ENCODE peak calls at places on chromosomes 4 and X, in six cellular contexts. J is GM23248, Q is fibroblast of pulmonary artery, G is breast epithelium, T is mucosa of descending colon, Z is cardiac muscle cell. M is an unnamed sample.
A peak's percentile ranks its signal among the peaks of the same experiment; 100 is the strongest.

GRCh38 chrX:55142206-55142918 is 53.5 kb downstream of the PAGE2 start:
- DNase-seq in J (no peak), Z (no peak), Q (no peak), T (no peak), G (no peak), M (no peak)

GRCh38 chr4:55372259-55372658 is 23.5 kb upstream of the TMEM165 start:
- DNase-seq in Z (no peak), Q (peak; percentile 91), G (no peak), T (no peak), J (peak; percentile 23), M (no peak)

GRCh38 chrX:143873343-143873742 is 10.5 kb upstream of the UBE2NL start:
- DNase-seq in Q (peak; percentile 30), T (no peak), J (peak; percentile 60), G (no peak), Z (no peak), M (peak; percentile 40)

GRCh38 chr4:12852338-12853307 is 631.5 kb downstream of the RAB28 start:
- DNase-seq in T (no peak), J (peak; percentile 81), G (no peak), Z (peak; percentile 72), Q (peak; percentile 81), M (peak; percentile 81)

GRCh38 chrX:10190367-10190766 is 33.6 kb downstream of the CLCN4 start:
- DNase-seq in T (no peak), Z (peak; percentile 63), G (no peak), Q (peak; percentile 85), J (peak; percentile 76), M (peak; percentile 48)

GRCh38 chr4:89820005-89820404 is 17.0 kb downstream of the SNCA start:
- DNase-seq in Z (no peak), Q (no peak), J (no peak), T (no peak), G (no peak), M (no peak)

GRCh38 chrX:136880003-136880451 is 498 bp downstream of the RBMX start:
- DNase-seq in Q (peak; percentile 11), T (peak; percentile 58), Z (peak; percentile 22), J (peak; percentile 54), G (peak; percentile 20), M (no peak)

GRCh38 chr4:145934434-145935047 is 4.1 kb downstream of the ZNF827 start:
- DNase-seq in Q (no peak), Z (peak; percentile 32), J (peak; percentile 6), G (no peak), T (no peak), M (no peak)

GRCh38 chr4:144336633-144337032 is 196.1 kb upstream of the GYPA start:
- DNase-seq in Z (no peak), Q (no peak), J (no peak), G (no peak), T (peak; percentile 25), M (no peak)

GRCh38 chr4:150518559-150518958 is 63.4 kb upstream of the MAB21L2 start:
- DNase-seq in T (no peak), J (peak; percentile 77), G (no peak), Z (no peak), Q (peak; percentile 41), M (peak; percentile 92)

GRCh38 chr4:56668267-56668666 is 12.8 kb downstream of the HOPX start:
- DNase-seq in Q (no peak), T (no peak), Z (peak; percentile 47), G (no peak), J (no peak), M (no peak)

GRCh38 chr4:177315767-177316490 is 6.3 kb downstream of the NEIL3 start:
- DNase-seq in Q (no peak), G (no peak), J (no peak), Z (no peak), T (no peak), M (no peak)

GRCh38 chr4:74659576-74660411 is 134.5 kb downstream of the BTC start:
- DNase-seq in T (no peak), Z (no peak), Q (peak; percentile 100), G (peak; percentile 46), J (peak; percentile 96), M (peak; percentile 100)

GRCh38 chr4:55637272-55637820 is 1.2 kb upstream of the NMU start:
- DNase-seq in Q (no peak), Z (no peak), T (no peak), G (no peak), J (no peak), M (no peak)

GRCh38 chrX:56564182-56564885 is 907 bp downstream of the UBQLN2 start:
- DNase-seq in T (peak; percentile 52), Q (peak; percentile 18), G (no peak), J (peak; percentile 60), Z (peak; percentile 42), M (peak; percentile 81)

GRCh38 chrX:24424948-24425347 is 40.1 kb upstream of the PDK3 start:
- DNase-seq in G (peak; percentile 46), T (no peak), Z (no peak), Q (peak; percentile 50), J (peak; percentile 84), M (no peak)

GRCh38 chr4:125836597-125837195 is 521.9 kb downstream of the FAT4 start:
- DNase-seq in Z (no peak), Q (peak; percentile 16), J (no peak), T (no peak), G (no peak), M (no peak)

GRCh38 chrX:80285131-80285773 is 135.0 kb upstream of the TENT5D start:
- DNase-seq in T (no peak), Q (peak; percentile 28), G (no peak), J (peak; percentile 26), Z (peak; percentile 61), M (peak; percentile 26)

GRCh38 chr4:117971406-117971805 is 62.9 kb upstream of the NDST3 start:
- DNase-seq in T (no peak), J (peak; percentile 2), Z (no peak), G (no peak), Q (no peak), M (no peak)

GRCh38 chr4:76028242-76028859 is 5.1 kb upstream of the CXCL10 start:
- DNase-seq in G (no peak), T (no peak), Z (no peak), J (no peak), Q (peak; percentile 38), M (no peak)

GRCh38 chr4:73447701-73448100 is 11.7 kb downstream of the AFP start:
- DNase-seq in Q (no peak), G (no peak), Z (no peak), J (peak; percentile 62), T (no peak), M (peak; percentile 37)

GRCh38 chr4:40196724-40197281 is at the start of gene RHOH:
- DNase-seq in Q (no peak), J (no peak), G (no peak), T (no peak), Z (no peak), M (no peak)

GRCh38 chrX:10597871-10598270 is 22.5 kb downstream of the MID1 start:
- DNase-seq in Z (peak; percentile 19), T (no peak), J (peak; percentile 57), Q (peak; percentile 61), G (no peak), M (peak; percentile 27)

GRCh38 chrX:22577181-22577580 is 304.5 kb downstream of the CBLL2 start:
- DNase-seq in Q (peak; percentile 24), G (no peak), Z (no peak), J (peak; percentile 84), T (no peak), M (peak; percentile 82)

GRCh38 chr4:108166441-108167315 is 2.1 kb downstream of the LEF1 start:
- DNase-seq in T (peak; percentile 54), Q (no peak), J (no peak), Z (peak; percentile 88), G (no peak), M (no peak)

GRCh38 chr4:39353478-39354177 is 12.5 kb downstream of the RFC1 start:
- DNase-seq in G (no peak), T (no peak), J (peak; percentile 74), Q (peak; percentile 92), Z (no peak), M (peak; percentile 72)

GRCh38 chr4:6257243-6258025 is 12.2 kb upstream of the WFS1 start:
- DNase-seq in J (no peak), Q (no peak), G (no peak), T (peak; percentile 28), Z (no peak), M (peak; percentile 38)

DNA sequence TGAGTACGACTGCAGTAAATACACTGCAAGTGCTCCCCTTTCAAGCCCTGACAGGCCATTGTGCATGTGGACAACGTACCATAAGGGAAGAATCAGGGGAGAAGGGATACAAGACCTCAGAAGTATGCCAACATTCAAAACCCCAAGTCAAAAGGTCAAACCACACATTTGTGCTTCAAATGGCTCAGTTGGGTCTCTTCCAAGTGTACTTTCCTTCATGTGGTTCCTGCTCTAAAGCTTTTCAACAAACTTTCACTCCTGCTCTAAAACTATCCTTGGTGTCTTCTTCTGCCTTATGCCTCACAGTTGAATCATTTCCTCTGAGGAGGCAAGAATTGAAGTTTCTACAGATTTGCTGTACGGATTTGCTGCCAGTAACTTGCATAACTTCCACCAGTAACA is 305.7 kb upstream of the SLIT2 start:
- DNase-seq in Q (peak; percentile 99), J (peak; percentile 93), G (no peak), T (no peak), Z (no peak), M (peak; percentile 99)
- H3K4me3 ChIP-seq in Q (peak overlapping the region; percentile 15), J (peak overlapping the region; percentile 6), G (no peak overlapping the region), T (no peak overlapping the region), Z (no peak overlapping the region), M (no peak overlapping the region)

DNA sequence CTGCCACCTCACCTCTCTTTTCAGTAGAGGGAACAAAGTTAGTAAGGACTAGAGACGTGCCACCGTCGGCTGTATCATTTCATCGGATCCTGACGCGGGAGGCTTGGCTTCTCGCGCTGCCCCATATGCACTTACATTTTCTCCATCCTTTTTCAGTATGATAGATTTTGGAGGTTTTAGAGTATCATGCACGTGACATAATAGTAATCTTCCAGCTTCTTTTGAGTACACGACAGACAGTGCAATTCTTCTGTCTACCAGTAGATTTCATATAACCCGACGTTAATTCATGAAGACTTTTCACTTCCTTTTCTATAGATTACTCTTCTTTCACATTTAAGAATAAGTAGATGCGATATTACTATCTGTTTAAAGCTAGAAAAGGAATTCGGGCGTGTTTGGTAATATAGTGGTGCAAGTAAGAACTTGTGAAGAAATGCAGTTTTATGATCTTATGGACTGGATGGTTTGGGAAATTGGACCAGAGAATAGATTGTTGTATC is 995 bp downstream of the CDS1 start:
- DNase-seq in G (no peak), J (peak; percentile 37), Z (peak; percentile 17), Q (no peak), T (no peak), M (peak; percentile 37)
- H3K4me3 ChIP-seq in G (peak overlapping the region; percentile 93), J (peak overlapping the region; percentile 72), Z (peak overlapping the region; percentile 94), Q (peak overlapping the region; percentile 55), T (peak overlapping the region; percentile 51), M (peak overlapping the region; percentile 91)

GRCh38 chrX:40003982-40004535 is 93.7 kb downstream of the BCOR start:
- DNase-seq in Z (no peak), Q (no peak), G (no peak), T (no peak), J (no peak), M (no peak)

GRCh38 chrX:40004916-40005289 is 92.9 kb downstream of the BCOR start:
- DNase-seq in G (no peak), Q (no peak), T (no peak), J (no peak), Z (no peak), M (no peak)

GRCh38 chrX:40007136-40007535 is 90.6 kb downstream of the BCOR start:
- DNase-seq in J (peak; percentile 24), Q (no peak), Z (no peak), G (no peak), T (no peak), M (no peak)

GRCh38 chrX:40006025-40007017 is 91.4 kb downstream of the BCOR start:
- DNase-seq in G (no peak), T (peak; percentile 70), J (peak; percentile 43), Q (peak; percentile 17), Z (peak; percentile 62), M (no peak)

GRCh38 chrX:40005290-40006011 is 92.3 kb downstream of the BCOR start:
- DNase-seq in G (no peak), J (no peak), Z (no peak), T (no peak), Q (peak; percentile 10), M (no peak)
- H3K4me3 ChIP-seq in G (peak overlapping the region; percentile 32), J (no peak overlapping the region), Z (no peak overlapping the region), T (no peak overlapping the region), Q (no peak overlapping the region), M (no peak overlapping the region)

GRCh38 chrX:40012039-40012799 is 85.5 kb downstream of the BCOR start:
- DNase-seq in J (peak; percentile 67), Z (no peak), Q (peak; percentile 57), G (no peak), T (peak; percentile 64), M (peak; percentile 27)
- H3K4me3 ChIP-seq in J (peak overlapping the region; percentile 80), Z (no peak overlapping the region), Q (no peak overlapping the region), G (peak overlapping the region; percentile 61), T (no peak overlapping the region), M (peak overlapping the region; percentile 47)

M was measured in bronchial epithelial cell.